ENCODE peak calls at places on chromosomes 7 and 10, in seven cellular contexts. U is transverse colon; N is GM12892; R is fibroblast of lung; Z is stimulated activated CD4-positive, alpha-beta T cell treated with anti-CD3 and anti-CD28 coated beads, Interleukin-4, amount 100 ng/mL, for 48 hours; X is AG09319; G is SK-N-DZ. F is an unnamed sample.

GRCh38 chr7:94333810-94334209 is 60.9 kb upstream of the COL1A2 start:
- DNase-seq in N (no peak), G (no peak), U (no peak), R (peak; percentile 23), Z (no peak), X (no peak), F (no peak)

GRCh38 chr10:133441780-133442179 is 12.0 kb upstream of the SCART1 start:
- DNase-seq in U (no peak), R (no peak), Z (no peak), G (no peak), N (peak; percentile 19), X (no peak), F (no peak)

GRCh38 chr7:1899201-1899600 is 229.1 kb downstream of the ELFN1 start:
- DNase-seq in U (no peak), G (no peak), X (peak; percentile 44), R (peak; percentile 96), N (no peak), Z (no peak), F (no peak)

GRCh38 chr10:31322647-31323046 is 3.6 kb downstream of the ZEB1 start:
- DNase-seq in G (peak; percentile 15), U (no peak), N (no peak), X (no peak), Z (no peak), R (peak; percentile 25), F (no peak)

GRCh38 chr7:92404170-92404614 is 43.1 kb upstream of the GATAD1 start:
- DNase-seq in R (no peak), X (no peak), G (no peak), Z (peak; percentile 22), N (no peak), U (no peak), F (no peak)

GRCh38 chr10:11782793-11783557 is 40.2 kb upstream of the PROSER2 start:
- DNase-seq in R (peak; percentile 43), N (peak; percentile 46), U (no peak), Z (no peak), G (peak; percentile 65), X (peak; percentile 18), F (no peak)

GRCh38 chr7:78435355-78435754 is 636.8 kb downstream of the PHTF2 start:
- DNase-seq in G (no peak), X (no peak), N (no peak), Z (no peak), R (no peak), U (no peak), F (no peak)

GRCh38 chr7:140810830-140811556 is 113.7 kb downstream of the BRAF start:
- DNase-seq in N (no peak), G (peak; percentile 74), Z (peak; percentile 46), X (peak; percentile 18), R (peak; percentile 51), U (peak; percentile 50), F (peak; percentile 56)

GRCh38 chr7:8549043-8549442 is 115.6 kb downstream of the NXPH1 start:
- DNase-seq in G (peak; percentile 72), Z (no peak), X (no peak), U (no peak), N (no peak), R (no peak), F (no peak)

GRCh38 chr10:63886281-63887025 is 365.3 kb downstream of the REEP3 start:
- DNase-seq in Z (no peak), N (no peak), X (no peak), G (no peak), U (no peak), R (no peak), F (no peak)

GRCh38 chr10:49053053-49053997 is 62.0 kb downstream of the VSTM4 start:
- DNase-seq in U (no peak), X (no peak), R (no peak), N (no peak), Z (no peak), G (no peak), F (no peak)

GRCh38 chr7:6158424-6159096 is 113.9 kb downstream of the CYTH3 start:
- DNase-seq in N (no peak), Z (no peak), X (no peak), G (no peak), R (no peak), U (no peak), F (no peak)

GRCh38 chr7:117157121-117157870 is 165.6 kb downstream of the WNT2 start:
- DNase-seq in N (no peak), Z (no peak), X (peak; percentile 77), G (no peak), R (peak; percentile 97), U (no peak), F (no peak)

GRCh38 chr7:136914016-136914415 is 45.6 kb downstream of the CHRM2 start:
- DNase-seq in U (no peak), X (no peak), Z (no peak), R (no peak), G (no peak), N (no peak), F (no peak)

GRCh38 chr7:30212720-30213119 is 71.7 kb upstream of the ZNRF2 start:
- DNase-seq in X (no peak), Z (no peak), N (no peak), U (no peak), R (no peak), G (peak; percentile 52), F (no peak)

GRCh38 chr7:40843338-40844026 is 708.7 kb downstream of the SUGCT start:
- DNase-seq in U (no peak), G (no peak), Z (no peak), R (peak; percentile 63), X (no peak), N (no peak), F (no peak)

GRCh38 chr10:5581670-5582566 is 57.2 kb downstream of the CALML3 start:
- DNase-seq in R (no peak), Z (no peak), N (no peak), X (no peak), G (no peak), U (no peak), F (no peak)

GRCh38 chr10:14560274-14560673 is 214.4 kb downstream of the FAM107B start:
- DNase-seq in N (no peak), U (no peak), Z (peak; percentile 71), X (no peak), R (peak; percentile 65), G (no peak), F (no peak)

GRCh38 chr10:74329873-74330272 is 178.9 kb downstream of the ADK start:
- DNase-seq in X (no peak), Z (no peak), U (no peak), N (no peak), R (peak; percentile 58), G (no peak), F (no peak)

GRCh38 chr10:81472927-81473470 is 402.0 kb upstream of the NRG3 start:
- DNase-seq in R (no peak), X (no peak), Z (no peak), G (no peak), U (no peak), N (no peak), F (no peak)

GRCh38 chr7:18849130-18849529 is 268.3 kb downstream of the TWIST1 start:
- DNase-seq in G (no peak), U (no peak), X (no peak), R (no peak), N (no peak), Z (no peak), F (no peak)

GRCh38 chr7:1638113-1638726 is 31.9 kb upstream of the ELFN1 start:
- DNase-seq in U (no peak), X (no peak), R (no peak), N (no peak), G (peak; percentile 85), Z (no peak), F (no peak)

GRCh38 chr10:19832624-19833507 is 16.6 kb downstream of the PLXDC2 start:
- DNase-seq in Z (no peak), U (no peak), X (no peak), R (peak; percentile 42), G (no peak), N (no peak), F (no peak)

GRCh38 chr10:8051851-8052257 is 2.6 kb upstream of the GATA3 start:
- DNase-seq in X (no peak), G (peak; percentile 98), U (no peak), N (no peak), R (no peak), Z (no peak), F (no peak)

GRCh38 chr7:158289761-158290523 is 297.7 kb downstream of the PTPRN2 start:
- DNase-seq in R (no peak), G (no peak), U (no peak), Z (no peak), N (no peak), X (no peak), F (no peak)

GRCh38 chr7:137694405-137694804 is 152.4 kb downstream of the DGKI start:
- DNase-seq in X (no peak), U (no peak), Z (no peak), G (no peak), N (no peak), R (no peak), F (no peak)

GRCh38 chr10:87761892-87762291 is 56.1 kb downstream of the ATAD1 start:
- DNase-seq in G (no peak), X (no peak), U (no peak), R (peak; percentile 79), N (no peak), Z (peak; percentile 44), F (no peak)

GRCh38 chr10:126233182-126233581 is 155.1 kb downstream of the ADAM12 start:
- DNase-seq in R (no peak), N (no peak), G (no peak), Z (no peak), X (no peak), U (no peak), F (no peak)

GRCh38 chr7:130901209-130901783 is 167.3 kb upstream of the KLF14 start:
- DNase-seq in X (peak; percentile 82), R (peak; percentile 100), Z (no peak), G (no peak), N (no peak), U (peak; percentile 71), F (peak; percentile 71)

GRCh38 chr10:132570265-132570664 is 32.7 kb downstream of the INPP5A start:
- DNase-seq in G (no peak), Z (no peak), R (no peak), X (no peak), U (no peak), N (no peak), F (no peak)